ENCODE peak calls at places on chromosomes 7 and 10, in six cellular contexts. One of them, this sample, is unnamed.

GRCh38 chr10:30188567-30189253 is 129.3 kb upstream of the JCAD start:
- DNase-seq in DMS153: no peak
- DNase-seq in skeletal muscle cell: no peak
- DNase-seq in fibroblast of lung: no peak
- DNase-seq in NCI-H460: no peak
- DNase-seq in right lobe of liver: no peak
- DNase-seq in this sample: no peak

GRCh38 chr10:132030898-132031463 is 34.8 kb upstream of the JAKMIP3 start:
- DNase-seq in right lobe of liver: no peak
- DNase-seq in fibroblast of lung: no peak
- DNase-seq in NCI-H460: no peak
- DNase-seq in DMS153: peak
- DNase-seq in skeletal muscle cell: no peak
- DNase-seq in this sample: no peak

GRCh38 chr7:105830405-105831218 is 45.8 kb downstream of the ATXN7L1 start:
- DNase-seq in NCI-H460: peak
- DNase-seq in DMS153: no peak
- DNase-seq in right lobe of liver: no peak
- DNase-seq in skeletal muscle cell: peak
- DNase-seq in fibroblast of lung: peak
- DNase-seq in this sample: peak

GRCh38 chr7:44374007-44374763 is 48.8 kb upstream of the CAMK2B start:
- DNase-seq in NCI-H460: no peak
- DNase-seq in skeletal muscle cell: no peak
- DNase-seq in fibroblast of lung: no peak
- DNase-seq in DMS153: no peak
- DNase-seq in right lobe of liver: no peak
- DNase-seq in this sample: no peak

GRCh38 chr7:2666588-2667250 is 21.3 kb upstream of the AMZ1 start:
- DNase-seq in DMS153: peak
- DNase-seq in NCI-H460: no peak
- DNase-seq in fibroblast of lung: no peak
- DNase-seq in right lobe of liver: peak
- DNase-seq in skeletal muscle cell: no peak
- DNase-seq in this sample: no peak

GRCh38 chr7:51244890-51245289 is 71.7 kb downstream of the COBL start:
- DNase-seq in right lobe of liver: no peak
- DNase-seq in fibroblast of lung: no peak
- DNase-seq in NCI-H460: no peak
- DNase-seq in DMS153: no peak
- DNase-seq in skeletal muscle cell: no peak
- DNase-seq in this sample: no peak

GRCh38 chr10:125113661-125114388 is 46.5 kb downstream of the CTBP2 start:
- DNase-seq in right lobe of liver: no peak
- DNase-seq in skeletal muscle cell: no peak
- DNase-seq in NCI-H460: no peak
- DNase-seq in fibroblast of lung: peak
- DNase-seq in DMS153: no peak
- DNase-seq in this sample: no peak

GRCh38 chr7:1666251-1666778 is 3.8 kb upstream of the ELFN1 start:
- DNase-seq in right lobe of liver: peak
- DNase-seq in NCI-H460: no peak
- DNase-seq in skeletal muscle cell: no peak
- DNase-seq in DMS153: no peak
- DNase-seq in fibroblast of lung: peak
- DNase-seq in this sample: no peak

GRCh38 chr10:71865561-71866041 is 14.6 kb upstream of the PSAP start:
- DNase-seq in skeletal muscle cell: no peak
- DNase-seq in right lobe of liver: no peak
- DNase-seq in DMS153: no peak
- DNase-seq in fibroblast of lung: no peak
- DNase-seq in NCI-H460: no peak
- DNase-seq in this sample: no peak